ENCODE peak calls at places on chromosomes 6 and 20, in ten cellular contexts. One of them, this sample, is unnamed.

GRCh38 chr6:138004423-138005287 is 102.6 kb downstream of the PERP start:
- DNase-seq in left ventricle myocardium inferior: no peak
- DNase-seq in naive B cell: peak
- DNase-seq in NCI-H2081: peak
- DNase-seq in Calu3: peak
- DNase-seq in activated naive CD4-positive, alpha-beta T cell treated with anti-CD3 and anti-CD28 coated beads for 36 hours: peak
- DNase-seq in retina: peak
- DNase-seq in effector memory CD4-positive, alpha-beta T cell: no peak
- DNase-seq in HFFc6: peak
- DNase-seq in cerebellum: no peak
- DNase-seq in this sample: no peak

GRCh38 chr20:24837721-24838456 is 111.2 kb upstream of the CST7 start:
- DNase-seq in left ventricle myocardium inferior: no peak
- DNase-seq in naive B cell: no peak
- DNase-seq in NCI-H2081: no peak
- DNase-seq in Calu3: no peak
- DNase-seq in activated naive CD4-positive, alpha-beta T cell treated with anti-CD3 and anti-CD28 coated beads for 36 hours: no peak
- DNase-seq in retina: no peak
- DNase-seq in effector memory CD4-positive, alpha-beta T cell: no peak
- DNase-seq in HFFc6: peak
- DNase-seq in cerebellum: no peak
- DNase-seq in this sample: no peak

GRCh38 chr20:35756404-35756803 is 14.3 kb upstream of the RBM39 start:
- DNase-seq in left ventricle myocardium inferior: no peak
- DNase-seq in naive B cell: no peak
- DNase-seq in NCI-H2081: no peak
- DNase-seq in Calu3: no peak
- DNase-seq in activated naive CD4-positive, alpha-beta T cell treated with anti-CD3 and anti-CD28 coated beads for 36 hours: no peak
- DNase-seq in retina: no peak
- DNase-seq in effector memory CD4-positive, alpha-beta T cell: no peak
- DNase-seq in HFFc6: no peak
- DNase-seq in cerebellum: no peak
- DNase-seq in this sample: no peak

GRCh38 chr20:60424267-60424904 is 466.2 kb downstream of the CDH26 start:
- DNase-seq in left ventricle myocardium inferior: no peak
- DNase-seq in naive B cell: no peak
- DNase-seq in NCI-H2081: no peak
- DNase-seq in Calu3: no peak
- DNase-seq in activated naive CD4-positive, alpha-beta T cell treated with anti-CD3 and anti-CD28 coated beads for 36 hours: no peak
- DNase-seq in retina: no peak
- DNase-seq in effector memory CD4-positive, alpha-beta T cell: no peak
- DNase-seq in HFFc6: no peak
- DNase-seq in cerebellum: no peak
- DNase-seq in this sample: no peak

GRCh38 chr6:95185874-95186273 is 391.5 kb upstream of the MANEA start:
- DNase-seq in left ventricle myocardium inferior: no peak
- DNase-seq in naive B cell: no peak
- DNase-seq in NCI-H2081: no peak
- DNase-seq in Calu3: no peak
- DNase-seq in activated naive CD4-positive, alpha-beta T cell treated with anti-CD3 and anti-CD28 coated beads for 36 hours: no peak
- DNase-seq in retina: no peak
- DNase-seq in effector memory CD4-positive, alpha-beta T cell: no peak
- DNase-seq in HFFc6: no peak
- DNase-seq in cerebellum: no peak
- DNase-seq in this sample: no peak

GRCh38 chr20:41247523-41248370 is 69.8 kb downstream of the ZHX3 start:
- DNase-seq in left ventricle myocardium inferior: no peak
- DNase-seq in naive B cell: no peak
- DNase-seq in NCI-H2081: no peak
- DNase-seq in Calu3: no peak
- DNase-seq in activated naive CD4-positive, alpha-beta T cell treated with anti-CD3 and anti-CD28 coated beads for 36 hours: no peak
- DNase-seq in retina: no peak
- DNase-seq in effector memory CD4-positive, alpha-beta T cell: no peak
- DNase-seq in HFFc6: no peak
- DNase-seq in cerebellum: no peak
- DNase-seq in this sample: no peak

GRCh38 chr6:33207569-33208088 is 671 bp upstream of the RING1 start:
- DNase-seq in left ventricle myocardium inferior: peak
- DNase-seq in naive B cell: no peak
- DNase-seq in NCI-H2081: no peak
- DNase-seq in Calu3: peak
- DNase-seq in activated naive CD4-positive, alpha-beta T cell treated with anti-CD3 and anti-CD28 coated beads for 36 hours: no peak
- DNase-seq in retina: no peak
- DNase-seq in effector memory CD4-positive, alpha-beta T cell: no peak
- DNase-seq in HFFc6: peak
- DNase-seq in cerebellum: no peak
- DNase-seq in this sample: peak

GRCh38 chr6:158033077-158033750 is 51.6 kb downstream of the SYNJ2 start:
- DNase-seq in left ventricle myocardium inferior: peak
- DNase-seq in naive B cell: no peak
- DNase-seq in NCI-H2081: no peak
- DNase-seq in Calu3: no peak
- DNase-seq in activated naive CD4-positive, alpha-beta T cell treated with anti-CD3 and anti-CD28 coated beads for 36 hours: no peak
- DNase-seq in retina: no peak
- DNase-seq in effector memory CD4-positive, alpha-beta T cell: no peak
- DNase-seq in HFFc6: no peak
- DNase-seq in cerebellum: no peak
- DNase-seq in this sample: no peak

GRCh38 chr6:170137176-170137891 is 153.5 kb downstream of the DLL1 start:
- DNase-seq in left ventricle myocardium inferior: peak
- DNase-seq in naive B cell: no peak
- DNase-seq in NCI-H2081: no peak
- DNase-seq in Calu3: no peak
- DNase-seq in activated naive CD4-positive, alpha-beta T cell treated with anti-CD3 and anti-CD28 coated beads for 36 hours: peak
- DNase-seq in retina: no peak
- DNase-seq in effector memory CD4-positive, alpha-beta T cell: no peak
- DNase-seq in HFFc6: no peak
- DNase-seq in cerebellum: no peak
- DNase-seq in this sample: peak

GRCh38 chr6:157761331-157761921 is 61.6 kb upstream of the SNX9 start:
- DNase-seq in left ventricle myocardium inferior: no peak
- DNase-seq in naive B cell: peak
- DNase-seq in NCI-H2081: no peak
- DNase-seq in Calu3: no peak
- DNase-seq in activated naive CD4-positive, alpha-beta T cell treated with anti-CD3 and anti-CD28 coated beads for 36 hours: peak
- DNase-seq in retina: no peak
- DNase-seq in effector memory CD4-positive, alpha-beta T cell: peak
- DNase-seq in HFFc6: peak
- DNase-seq in cerebellum: no peak
- DNase-seq in this sample: no peak

GRCh38 chr20:34921436-34921835 is 34.2 kb downstream of the GSS start:
- DNase-seq in left ventricle myocardium inferior: no peak
- DNase-seq in naive B cell: no peak
- DNase-seq in NCI-H2081: no peak
- DNase-seq in Calu3: no peak
- DNase-seq in activated naive CD4-positive, alpha-beta T cell treated with anti-CD3 and anti-CD28 coated beads for 36 hours: peak
- DNase-seq in retina: no peak
- DNase-seq in effector memory CD4-positive, alpha-beta T cell: no peak
- DNase-seq in HFFc6: no peak
- DNase-seq in cerebellum: no peak
- DNase-seq in this sample: no peak